ENCODE peak calls at places on chromosomes 16 and 17, in seven cellular contexts. V is MM.1S; W is stimulated activated CD8-positive, alpha-beta memory T cell treated with anti-CD3 and anti-CD28 coated beads, Interleukin-4, amount 100 ng/mL, for 4 hours; D is HFFc6; O is fibroblast of mammary gland; A is GF-D8; M is stimulated activated CD4-positive, alpha-beta T cell treated with anti-CD3 and anti-CD28 coated beads, Interleukin-15, amount 100 ng/mL, for 24 hours. Y is an unnamed sample.

GRCh38 chr16:86508947-86509758 is 1.2 kb upstream of the FOXF1 start:
- DNase-seq in V (no peak), W (no peak), D (peak), O (peak), A (no peak), M (peak), Y (no peak)

GRCh38 chr17:79338589-79338988 is 264.0 kb downstream of the ENGASE start:
- DNase-seq in V (no peak), W (no peak), D (peak), O (peak), A (no peak), M (no peak), Y (no peak)

GRCh38 chr17:65683428-65683827 is 122.0 kb upstream of the AXIN2 start:
- DNase-seq in V (no peak), W (no peak), D (no peak), O (no peak), A (no peak), M (no peak), Y (no peak)

GRCh38 chr16:19843371-19843770 is 41.3 kb downstream of the GPRC5B start:
- DNase-seq in V (no peak), W (no peak), D (peak), O (peak), A (no peak), M (no peak), Y (peak)

GRCh38 chr16:62913333-62913732 is 877.1 kb upstream of the CDH8 start:
- DNase-seq in V (peak), W (no peak), D (no peak), O (no peak), A (no peak), M (no peak), Y (no peak)

GRCh38 chr17:80826955-80827645 is 164.5 kb upstream of the CHMP6 start:
- DNase-seq in V (no peak), W (no peak), D (peak), O (peak), A (no peak), M (peak), Y (peak)

GRCh38 chr16:86956437-86956836 is 360.8 kb downstream of the C16orf95 start:
- DNase-seq in V (no peak), W (no peak), D (no peak), O (no peak), A (no peak), M (peak), Y (no peak)

GRCh38 chr16:51971184-51971583 is 575.8 kb downstream of the TOX3 start:
- DNase-seq in V (no peak), W (no peak), D (peak), O (peak), A (no peak), M (no peak), Y (no peak)

GRCh38 chr17:59154335-59154720 is 658 bp downstream of the SKA2 start:
- DNase-seq in V (peak), W (no peak), D (no peak), O (peak), A (no peak), M (peak), Y (peak)

GRCh38 chr17:38674013-38674748 is 576 bp downstream of the EPOP start:
- DNase-seq in V (peak), W (no peak), D (no peak), O (no peak), A (no peak), M (peak), Y (no peak)

GRCh38 chr17:48010193-48010592 is 27.4 kb downstream of the COPZ2 start:
- DNase-seq in V (no peak), W (no peak), D (no peak), O (no peak), A (no peak), M (no peak), Y (no peak)

GRCh38 chr17:69763503-69763902 is 311.5 kb upstream of the KCNJ16 start:
- DNase-seq in V (no peak), W (no peak), D (no peak), O (peak), A (no peak), M (no peak), Y (no peak)

GRCh38 chr17:17558431-17558830 is 33.1 kb downstream of the PEMT start:
- DNase-seq in V (no peak), W (no peak), D (no peak), O (no peak), A (no peak), M (no peak), Y (no peak)

GRCh38 chr17:60622961-60623360 is 23.0 kb downstream of the PPM1D start:
- DNase-seq in V (no peak), W (no peak), D (no peak), O (no peak), A (no peak), M (no peak), Y (no peak)

GRCh38 chr16:27718136-27718766 is 168.3 kb downstream of the KATNIP start:
- DNase-seq in V (no peak), W (no peak), D (no peak), O (no peak), A (no peak), M (no peak), Y (no peak)

GRCh38 chr16:31052131-31052530 is 18.8 kb downstream of the STX4 start:
- DNase-seq in V (no peak), W (no peak), D (peak), O (peak), A (no peak), M (no peak), Y (peak)

GRCh38 chr16:82748026-82748425 is 121.3 kb downstream of the CDH13 start:
- DNase-seq in V (no peak), W (no peak), D (peak), O (peak), A (no peak), M (no peak), Y (no peak)

GRCh38 chr17:79830763-79831366 is 8.4 kb downstream of the CBX4 start:
- DNase-seq in V (no peak), W (no peak), D (no peak), O (no peak), A (no peak), M (no peak), Y (no peak)

GRCh38 chr17:16415031-16415924 is at the start of gene TRPV2:
- DNase-seq in V (peak), W (no peak), D (no peak), O (no peak), A (no peak), M (peak), Y (no peak)